ENCODE peak calls at places on chromosomes 6 and 20, in ten cellular contexts. T, P, N, S, C, G, F, O, H and K are unnamed samples. For H3K9me3, the result is how much of the 10 kb centered on the place peaks cover.

GRCh38 chr20:2922957-2923356 is 49.7 kb downstream of the PTPRA start:
- DNase-seq in S (peak), N (no peak), T (no peak), F (peak), P (no peak), H (no peak), G (no peak), O (no peak), C (no peak), K (no peak)

GRCh38 chr6:46291880-46292279 is 121.1 kb upstream of the ENPP5 start:
- DNase-seq in P (no peak), F (no peak), C (no peak), G (no peak), S (no peak), H (no peak), O (no peak), N (no peak), T (no peak), K (no peak)

GRCh38 chr6:141313986-141314385 is 818.7 kb upstream of the GJE1 start:
- DNase-seq in G (no peak), F (no peak), T (no peak), N (no peak), P (no peak), C (no peak), O (no peak), H (no peak), S (peak), K (no peak)

GRCh38 chr6:131061771-131062160 is 1.3 kb downstream of the EPB41L2 start:
- DNase-seq in H (no peak), C (no peak), F (peak), O (no peak), P (no peak), T (no peak), N (no peak), S (no peak), G (no peak), K (no peak)

GRCh38 chr6:81937296-81937937 is 184.9 kb upstream of the TENT5A start:
- DNase-seq in O (peak), T (no peak), F (no peak), N (no peak), S (peak), C (no peak), P (no peak), G (no peak), H (no peak), K (no peak)

GRCh38 chr6:116366740-116367275 is 3.9 kb upstream of the DSE start:
- DNase-seq in N (no peak), O (no peak), P (no peak), C (no peak), H (no peak), S (peak), F (no peak), G (no peak), T (no peak), K (no peak)

GRCh38 chr6:128641701-128642100 is 121.3 kb upstream of the PTPRK start:
- DNase-seq in F (no peak), C (no peak), H (no peak), G (no peak), S (no peak), P (no peak), N (no peak), T (no peak), O (no peak), K (no peak)

GRCh38 chr6:1027109-1027794 is 284.6 kb upstream of the FOXQ1 start:
- DNase-seq in C (no peak), S (peak), P (no peak), N (no peak), F (no peak), G (no peak), T (no peak), H (no peak), O (peak), K (no peak)

GRCh38 chr6:138491020-138491419 is 8.3 kb downstream of the NHSL1 start:
- DNase-seq in H (no peak), O (no peak), G (no peak), N (no peak), S (no peak), T (no peak), P (no peak), F (no peak), C (no peak), K (no peak)

GRCh38 chr6:164013480-164014208 is 599.1 kb downstream of the QKI start:
- DNase-seq in N (no peak), P (no peak), T (no peak), S (no peak), C (no peak), H (no peak), F (peak), O (peak), G (no peak), K (no peak)

GRCh38 chr6:42338573-42339218 is 113.0 kb downstream of the TRERF1 start:
- DNase-seq in G (no peak), H (no peak), P (no peak), T (no peak), F (no peak), C (no peak), S (peak), N (no peak), O (peak), K (no peak)

GRCh38 chr20:51354769-51355319 is 187.7 kb downstream of the NFATC2 start:
- DNase-seq in N (no peak), H (peak), P (no peak), F (no peak), G (no peak), C (no peak), S (no peak), O (no peak), T (no peak), K (no peak)

GRCh38 chr6:13573669-13574110 is 711 bp upstream of the SIRT5 start:
- DNase-seq in S (peak), P (no peak), T (peak), H (peak), N (peak), G (peak), F (peak), O (peak), C (peak), K (peak)

GRCh38 chr6:111551521-111552231 is 54.0 kb downstream of the TRAF3IP2 start:
- DNase-seq in H (no peak), F (peak), T (no peak), O (peak), P (no peak), S (no peak), G (no peak), N (no peak), C (peak), K (peak)

DNA sequence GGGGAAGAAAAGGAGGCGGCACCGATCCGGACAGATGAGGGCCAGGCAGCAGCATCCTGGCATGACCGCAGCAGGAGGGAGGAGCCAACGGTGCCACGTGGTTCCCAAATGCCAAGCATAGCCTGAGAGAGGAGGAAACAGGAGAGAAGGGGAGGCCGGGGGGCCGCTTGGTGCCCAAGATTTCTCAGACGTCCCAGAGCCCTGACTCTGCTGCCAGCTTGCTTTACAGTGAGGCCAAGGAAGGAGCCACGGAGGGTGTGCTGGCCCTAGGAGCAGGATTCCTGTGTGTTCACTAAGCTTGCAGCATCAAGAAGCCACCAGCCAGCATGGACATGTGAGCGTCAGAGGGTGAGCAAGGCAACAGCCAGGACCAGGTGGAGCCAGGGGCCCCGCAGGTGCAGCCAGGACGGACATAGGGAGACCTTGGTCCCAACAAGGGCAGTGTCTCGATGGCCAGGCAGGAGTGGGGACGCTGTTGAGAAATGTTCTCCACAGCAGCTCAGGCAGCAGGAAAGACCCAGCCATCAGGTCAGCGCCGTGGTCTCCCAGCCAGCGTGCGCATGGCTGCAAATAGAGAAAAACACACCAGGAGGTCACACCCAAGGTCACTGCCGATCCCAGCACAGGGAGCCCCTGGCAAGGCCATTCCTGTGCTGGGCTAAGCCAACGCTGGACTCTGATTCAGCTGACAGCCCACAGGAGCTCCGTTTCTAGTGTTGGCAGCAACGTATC is 143.7 kb downstream of the DLL1 start:
- DNase-seq in O (no peak), P (no peak), H (peak), S (no peak), G (no peak), N (no peak), C (no peak), T (peak), F (no peak), K (no peak)
- H3K9me3 ChIP-seq in O (under half), P (under half), H (under half), S (under half), G (under half), N (under half), C (under half), T (under half), F (under half), K (under half)

DNA sequence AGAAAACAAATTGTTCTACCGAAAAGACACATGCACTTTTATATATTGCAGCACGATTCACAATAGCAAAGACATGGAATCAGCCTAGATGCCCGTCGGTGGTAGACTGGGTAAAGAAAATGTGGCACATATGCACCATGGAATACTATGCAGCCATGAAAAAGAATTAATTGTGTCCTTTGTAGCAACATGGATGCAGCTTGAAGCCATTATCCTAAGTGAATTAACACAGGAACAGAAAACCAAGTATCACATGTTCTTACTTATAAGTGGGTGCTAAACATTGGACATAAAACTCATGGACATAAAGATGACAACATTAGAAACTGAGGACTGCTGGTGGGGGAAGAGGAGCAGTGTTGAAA is 32.4 kb downstream of the RALGAPB start:
- DNase-seq in C (no peak), P (no peak), G (no peak), S (no peak), F (no peak), N (no peak), H (no peak), O (no peak), T (no peak), K (no peak)
- H3K9me3 ChIP-seq in C (under half), P (under half), G (under half), S (under half), F (under half), N (under half), H (under half), O (under half), T (under half), K (under half)

DNA sequence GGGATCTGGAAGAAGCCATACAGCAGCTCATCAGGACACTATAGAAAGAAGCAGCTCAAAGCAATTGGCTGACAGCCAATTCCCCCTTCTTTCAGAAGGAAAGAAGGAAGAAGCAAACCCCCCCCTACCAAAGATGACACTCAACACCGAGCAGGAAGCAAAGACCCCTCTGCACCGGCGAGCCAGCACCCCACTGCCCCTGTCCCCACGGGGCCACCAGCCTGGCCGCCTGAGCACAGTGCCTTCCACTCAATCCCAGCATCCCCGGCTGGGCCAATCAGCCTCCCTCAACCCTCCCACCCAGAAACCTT is 1.2 kb downstream of the REM1 start:
- DNase-seq in H (no peak), S (no peak), P (no peak), T (no peak), F (no peak), N (no peak), C (no peak), O (no peak), G (no peak), K (no peak)
- H3K9me3 ChIP-seq in H (under half), S (under half), P (under half), T (under half), F (under half), N (under half), C (under half), O (under half), G (under half), K (under half)

DNA sequence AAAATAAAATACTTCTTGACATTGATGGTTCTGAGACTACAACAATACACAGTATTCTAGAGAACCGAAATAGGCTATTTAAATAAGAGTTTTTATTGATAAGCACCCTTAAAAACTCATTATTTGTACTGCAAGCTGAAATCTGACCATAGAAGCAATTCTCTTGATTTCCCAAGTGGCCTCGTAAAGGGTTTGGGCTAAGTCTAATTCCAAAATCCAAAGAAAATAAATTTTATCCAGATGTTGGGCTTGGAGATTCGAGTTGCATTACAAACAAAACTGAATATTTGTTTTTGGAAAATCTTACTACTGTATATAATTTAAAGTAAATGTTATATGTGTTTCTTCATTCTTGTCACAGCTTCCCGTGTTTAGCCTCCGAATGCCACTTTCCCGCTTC is 47.2 kb downstream of the PRL start:
- DNase-seq in S (no peak), C (no peak), N (no peak), F (no peak), P (no peak), O (no peak), T (no peak), H (no peak), G (no peak), K (no peak)
- H3K9me3 ChIP-seq in S (under half), C (under half), N (under half), F (under half), P (under half), O (under half), T (under half), H (under half), G (under half), K (under half)

GRCh38 chr20:30506100-30506499 is 751.4 kb upstream of the DEFB115 start:
- DNase-seq in T (no peak), C (no peak), O (no peak), H (no peak), N (no peak), S (no peak), G (no peak), P (no peak), F (no peak), K (no peak)

GRCh38 chr20:30505566-30505965 is 751.9 kb upstream of the DEFB115 start:
- DNase-seq in T (no peak), N (no peak), S (no peak), C (no peak), P (no peak), H (no peak), F (no peak), O (no peak), G (no peak), K (no peak)

GRCh38 chr20:30502670-30503069 is 754.8 kb upstream of the DEFB115 start:
- DNase-seq in G (no peak), S (no peak), F (no peak), P (no peak), N (no peak), C (no peak), H (no peak), T (no peak), O (no peak), K (no peak)

GRCh38 chr20:30500829-30501440 is 756.5 kb upstream of the DEFB115 start:
- DNase-seq in O (no peak), T (no peak), P (no peak), G (no peak), C (no peak), H (no peak), N (no peak), S (no peak), F (no peak), K (no peak)

DNA sequence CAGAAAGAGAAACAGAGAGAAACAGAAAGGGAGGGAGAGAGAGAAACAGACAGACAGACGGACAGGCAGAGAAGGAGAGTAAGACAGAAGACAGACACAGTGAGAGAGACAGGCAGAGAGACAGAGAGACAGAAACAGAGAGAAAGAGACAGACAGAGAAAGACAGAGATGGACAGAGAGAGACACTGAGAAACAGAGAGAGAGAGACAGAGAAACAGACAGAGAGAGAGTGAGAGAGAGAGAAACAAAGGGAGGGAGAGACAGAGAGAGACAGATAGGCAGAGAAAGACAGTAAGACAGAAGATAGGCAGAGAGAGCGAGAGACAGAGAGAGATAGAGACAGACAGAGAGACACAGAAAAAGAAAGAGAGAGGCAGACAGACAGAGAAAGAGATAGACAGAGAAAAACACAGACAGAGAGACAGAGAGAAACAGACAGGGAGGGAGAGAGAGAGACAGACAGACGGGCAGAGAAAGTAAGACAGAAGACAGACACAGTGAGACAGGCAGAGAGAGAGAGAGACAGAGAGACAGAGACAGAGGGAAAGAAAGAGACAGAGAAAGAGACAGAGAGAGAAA is 753.4 kb upstream of the DEFB115 start:
- DNase-seq in T (no peak), S (no peak), F (no peak), P (no peak), H (no peak), G (no peak), N (no peak), C (no peak), O (no peak), K (no peak)
- H3K9me3 ChIP-seq in T (under half), S (under half), F (under half), P (under half), H (under half), G (under half), N (under half), C (under half), O (under half), K (under half)

GRCh38 chr20:57829336-57829735 is 119.5 kb upstream of the PMEPA1 start:
- DNase-seq in C (no peak), G (no peak), T (no peak), H (no peak), F (no peak), S (no peak), P (no peak), N (no peak), O (no peak), K (no peak)

GRCh38 chr20:57830515-57830895 is 120.7 kb upstream of the PMEPA1 start:
- DNase-seq in F (no peak), N (no peak), S (no peak), O (no peak), T (no peak), G (no peak), P (no peak), C (no peak), H (no peak), K (no peak)

GRCh38 chr20:57828696-57829095 is 118.9 kb upstream of the PMEPA1 start:
- DNase-seq in O (no peak), G (no peak), N (no peak), T (no peak), S (no peak), H (no peak), F (no peak), C (no peak), P (no peak), K (no peak)

GRCh38 chr20:57831326-57831991 is 121.6 kb upstream of the PMEPA1 start:
- DNase-seq in S (no peak), C (no peak), N (no peak), G (no peak), F (no peak), P (no peak), H (no peak), O (no peak), T (no peak), K (no peak)

GRCh38 chr20:57829805-57830514 is 120.1 kb upstream of the PMEPA1 start:
- DNase-seq in G (no peak), N (no peak), O (no peak), S (no peak), C (no peak), P (no peak), F (no peak), H (no peak), T (no peak), K (no peak)
- H3K9me3 ChIP-seq in G (under half), N (under half), O (under half), S (under half), C (under half), P (under half), F (under half), H (under half), T (under half), K (under half)

GRCh38 chr20:474581-474980 is 12.2 kb upstream of the TBC1D20 start:
- DNase-seq in T (no peak), H (no peak), C (no peak), P (no peak), F (peak), N (no peak), G (no peak), O (no peak), S (no peak), K (no peak)

GRCh38 chr20:475463-476357 is 13.4 kb upstream of the TBC1D20 start:
- DNase-seq in H (no peak), F (peak), G (no peak), C (no peak), N (no peak), P (no peak), T (no peak), S (no peak), O (no peak), K (no peak)

GRCh38 chr20:472889-473292 is 10.6 kb upstream of the TBC1D20 start:
- DNase-seq in P (no peak), G (no peak), F (no peak), N (no peak), C (no peak), H (no peak), T (no peak), S (no peak), O (no peak), K (no peak)

GRCh38 chr20:469746-470490 is 7.6 kb upstream of the TBC1D20 start:
- DNase-seq in O (no peak), C (no peak), H (no peak), P (no peak), S (no peak), T (no peak), F (peak), N (no peak), G (no peak), K (no peak)

DNA sequence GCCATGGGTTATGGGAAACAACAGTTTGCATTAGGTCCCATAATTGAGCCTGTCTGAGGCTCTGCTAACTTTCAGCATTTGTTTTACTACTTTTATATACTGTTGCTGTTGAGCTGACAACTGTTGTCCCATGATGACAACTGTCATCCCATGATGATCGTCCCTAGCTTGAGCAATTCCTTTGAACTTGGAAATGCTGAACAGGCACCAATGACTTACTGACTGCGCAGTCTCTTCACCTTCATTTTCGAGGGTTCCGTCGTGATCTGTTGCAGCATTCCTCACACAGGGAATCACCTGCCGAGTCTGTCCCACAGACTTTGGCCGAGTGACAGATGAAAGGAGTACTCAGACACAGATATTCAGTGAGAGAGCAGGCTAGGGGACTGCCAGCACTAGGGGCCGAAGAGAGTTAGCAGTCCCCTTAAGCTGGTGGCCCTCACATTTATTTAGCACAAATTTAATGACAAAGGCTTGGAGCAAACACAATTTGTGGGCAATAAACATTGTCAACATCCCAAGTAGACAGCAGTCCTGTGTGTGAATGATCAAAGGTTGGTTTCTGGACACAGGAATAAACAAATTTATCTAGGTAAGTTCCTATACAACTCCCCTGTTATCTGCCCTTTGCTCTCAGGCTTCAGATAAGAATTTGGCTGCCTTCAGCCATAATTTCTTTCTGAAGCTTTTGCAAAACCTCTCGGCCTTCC is 10.0 kb upstream of the TBC1D20 start:
- DNase-seq in P (no peak), G (no peak), C (no peak), S (no peak), N (no peak), F (no peak), O (no peak), H (no peak), T (no peak), K (no peak)
- H3K9me3 ChIP-seq in P (under half), G (under half), C (under half), S (under half), N (under half), F (under half), O (under half), H (under half), T (under half), K (under half)